ENCODE peak calls at places on chromosomes 13 and 19, in nine cellular contexts. L, N, H, K, P, Z, R, U and S are unnamed samples.

GRCh38 chr13:48594080-48594815 is 59.5 kb upstream of the CYSLTR2 start:
- DNase-seq in L (no peak), H (no peak), U (no peak), K (no peak), N (no peak), Z (no peak), R (no peak), P (no peak), S (no peak)

GRCh38 chr19:48878219-48879024 is 6.2 kb downstream of the PPP1R15A start:
- DNase-seq in K (no peak), L (no peak), N (no peak), Z (no peak), P (peak), U (no peak), H (peak), R (no peak), S (no peak)

GRCh38 chr13:33710924-33711323 is 107.0 kb upstream of the RFC3 start:
- DNase-seq in P (no peak), H (no peak), K (no peak), Z (no peak), N (no peak), U (no peak), L (no peak), R (no peak), S (no peak)

GRCh38 chr13:110266983-110267382 is 40.0 kb downstream of the COL4A1 start:
- DNase-seq in P (no peak), H (no peak), K (no peak), U (no peak), N (no peak), R (no peak), Z (no peak), L (no peak), S (no peak)

GRCh38 chr13:44350775-44351504 is 22.7 kb upstream of the SERP2 start:
- DNase-seq in R (no peak), L (no peak), U (no peak), P (no peak), N (no peak), K (no peak), Z (no peak), H (no peak), S (no peak)

GRCh38 chr19:39080431-39080830 is 3.7 kb upstream of the ACP7 start:
- DNase-seq in Z (no peak), U (no peak), K (no peak), R (no peak), P (no peak), H (no peak), N (no peak), L (no peak), S (no peak)

GRCh38 chr19:40684280-40684679 is 6.2 kb downstream of the NUMBL start:
- DNase-seq in K (no peak), Z (no peak), H (no peak), P (no peak), N (no peak), U (no peak), L (no peak), R (no peak), S (no peak)

GRCh38 chr19:32814624-32815023 is 54.9 kb downstream of the SLC7A9 start:
- DNase-seq in L (no peak), H (no peak), N (no peak), R (no peak), P (no peak), K (no peak), Z (no peak), U (no peak), S (no peak)

GRCh38 chr19:3014135-3014534 is 14.9 kb downstream of the TLE2 start:
- DNase-seq in U (no peak), L (no peak), K (no peak), N (no peak), P (no peak), H (no peak), Z (no peak), R (no peak), S (no peak)

GRCh38 chr19:18741566-18742121 is 49.5 kb downstream of the COMP start:
- DNase-seq in Z (no peak), U (peak), P (no peak), H (no peak), L (peak), K (no peak), R (no peak), N (no peak), S (no peak)

GRCh38 chr19:13172335-13173128 is 22.3 kb downstream of the IER2 start:
- DNase-seq in N (no peak), P (peak), L (peak), K (no peak), R (peak), H (peak), U (no peak), Z (peak), S (peak)

GRCh38 chr19:14722127-14722526 is 32.3 kb downstream of the ZNF333 start:
- DNase-seq in Z (no peak), N (no peak), K (no peak), R (no peak), H (no peak), U (no peak), L (no peak), P (no peak), S (no peak)

GRCh38 chr13:27280009-27280646 is 9.5 kb downstream of the RASL11A start:
- DNase-seq in U (no peak), P (no peak), N (no peak), L (no peak), R (no peak), H (no peak), Z (no peak), K (no peak), S (peak)

GRCh38 chr19:3204646-3205275 is 19.0 kb downstream of the NCLN start:
- DNase-seq in P (no peak), H (no peak), N (no peak), U (no peak), Z (no peak), L (no peak), R (no peak), K (no peak), S (no peak)

GRCh38 chr19:46967578-46968018 is 52.0 kb upstream of the NPAS1 start:
- DNase-seq in Z (no peak), P (peak), R (no peak), U (no peak), N (no peak), K (no peak), H (no peak), L (no peak), S (no peak)

GRCh38 chr13:74931698-74932433 is 550.1 kb downstream of the TBC1D4 start:
- DNase-seq in H (no peak), P (no peak), K (no peak), N (no peak), Z (no peak), U (no peak), L (no peak), R (no peak), S (no peak)